ENCODE peak calls at places on chromosomes 11 and 22, in six cellular contexts. One of them, this sample, is unnamed.

GRCh38 chr11:134294664-134295063 is 18.5 kb downstream of the GLB1L3 start:
- DNase-seq in uterus: no peak
- DNase-seq in small intestine: no peak
- DNase-seq in neural progenitor cell: no peak
- DNase-seq in pancreas: no peak
- DNase-seq in endothelial cell of umbilical vein: no peak
- DNase-seq in this sample: no peak

GRCh38 chr11:65743928-65744698 is 23.5 kb upstream of the RNASEH2C start:
- DNase-seq in endothelial cell of umbilical vein: peak; percentile 28
- DNase-seq in small intestine: peak; percentile 63
- DNase-seq in uterus: no peak
- DNase-seq in neural progenitor cell: peak; percentile 45
- DNase-seq in pancreas: peak; percentile 71
- DNase-seq in this sample: peak; percentile 53

GRCh38 chr11:62919476-62919875 is 1.7 kb downstream of the CHRM1 start:
- DNase-seq in small intestine: no peak
- DNase-seq in neural progenitor cell: no peak
- DNase-seq in endothelial cell of umbilical vein: no peak
- DNase-seq in uterus: no peak
- DNase-seq in pancreas: no peak
- DNase-seq in this sample: no peak

GRCh38 chr11:45651841-45652745 is 13.3 kb downstream of the CHST1 start:
- DNase-seq in endothelial cell of umbilical vein: no peak
- DNase-seq in pancreas: no peak
- DNase-seq in small intestine: no peak
- DNase-seq in neural progenitor cell: peak; percentile 4
- DNase-seq in uterus: no peak
- DNase-seq in this sample: no peak

GRCh38 chr22:19400881-19401280 is 30.7 kb downstream of the HIRA start:
- DNase-seq in pancreas: no peak
- DNase-seq in uterus: no peak
- DNase-seq in endothelial cell of umbilical vein: no peak
- DNase-seq in neural progenitor cell: no peak
- DNase-seq in small intestine: no peak
- DNase-seq in this sample: no peak

GRCh38 chr22:49590381-49590780 is 237.3 kb downstream of the BRD1 start:
- DNase-seq in uterus: no peak
- DNase-seq in small intestine: no peak
- DNase-seq in endothelial cell of umbilical vein: no peak
- DNase-seq in neural progenitor cell: no peak
- DNase-seq in pancreas: no peak
- DNase-seq in this sample: no peak

GRCh38 chr11:47296045-47296444 is 26.1 kb downstream of the MADD start:
- DNase-seq in neural progenitor cell: no peak
- DNase-seq in endothelial cell of umbilical vein: no peak
- DNase-seq in uterus: no peak
- DNase-seq in pancreas: no peak
- DNase-seq in small intestine: no peak
- DNase-seq in this sample: no peak

GRCh38 chr11:37914859-37915258 is 1316.8 kb upstream of the RAG2 start:
- DNase-seq in uterus: no peak
- DNase-seq in pancreas: no peak
- DNase-seq in endothelial cell of umbilical vein: no peak
- DNase-seq in neural progenitor cell: no peak
- DNase-seq in small intestine: no peak
- DNase-seq in this sample: no peak

GRCh38 chr22:45320326-45320976 is 10.7 kb downstream of the FAM118A start:
- DNase-seq in endothelial cell of umbilical vein: no peak
- DNase-seq in uterus: no peak
- DNase-seq in neural progenitor cell: no peak
- DNase-seq in pancreas: no peak
- DNase-seq in small intestine: no peak
- DNase-seq in this sample: peak; percentile 81

GRCh38 chr11:94706211-94706610 is 61.9 kb upstream of the AMOTL1 start:
- DNase-seq in endothelial cell of umbilical vein: no peak
- DNase-seq in pancreas: no peak
- DNase-seq in uterus: no peak
- DNase-seq in small intestine: no peak
- DNase-seq in neural progenitor cell: no peak
- DNase-seq in this sample: peak; percentile 83

GRCh38 chr22:29202231-29203192 is 3.2 kb upstream of the EMID1 start:
- DNase-seq in neural progenitor cell: peak; percentile 65
- DNase-seq in small intestine: peak; percentile 32
- DNase-seq in endothelial cell of umbilical vein: peak; percentile 26
- DNase-seq in pancreas: no peak
- DNase-seq in uterus: peak; percentile 28
- DNase-seq in this sample: peak; percentile 20

GRCh38 chr11:111476366-111476765 is 35.8 kb downstream of the BTG4 start:
- DNase-seq in small intestine: no peak
- DNase-seq in pancreas: no peak
- DNase-seq in uterus: no peak
- DNase-seq in neural progenitor cell: no peak
- DNase-seq in endothelial cell of umbilical vein: no peak
- DNase-seq in this sample: no peak

GRCh38 chr11:131430466-131431176 is 60.2 kb downstream of the NTM start:
- DNase-seq in endothelial cell of umbilical vein: no peak
- DNase-seq in uterus: no peak
- DNase-seq in pancreas: no peak
- DNase-seq in neural progenitor cell: no peak
- DNase-seq in small intestine: no peak
- DNase-seq in this sample: no peak

GRCh38 chr11:122424636-122425035 is 230.9 kb upstream of the UBASH3B start:
- DNase-seq in small intestine: no peak
- DNase-seq in uterus: no peak
- DNase-seq in neural progenitor cell: no peak
- DNase-seq in pancreas: no peak
- DNase-seq in endothelial cell of umbilical vein: no peak
- DNase-seq in this sample: no peak

GRCh38 chr11:1138053-1138452 is 19.7 kb upstream of the MUC5AC start:
- DNase-seq in small intestine: no peak
- DNase-seq in neural progenitor cell: no peak
- DNase-seq in uterus: no peak
- DNase-seq in endothelial cell of umbilical vein: no peak
- DNase-seq in pancreas: no peak
- DNase-seq in this sample: peak; percentile 61

GRCh38 chr22:39617342-39617741 is 46.8 kb downstream of the CACNA1I start:
- DNase-seq in neural progenitor cell: no peak
- DNase-seq in endothelial cell of umbilical vein: no peak
- DNase-seq in small intestine: no peak
- DNase-seq in uterus: no peak
- DNase-seq in pancreas: no peak
- DNase-seq in this sample: no peak

GRCh38 chr11:86814775-86815174 is 14.4 kb downstream of the PRSS23 start:
- DNase-seq in uterus: no peak
- DNase-seq in endothelial cell of umbilical vein: peak; percentile 46
- DNase-seq in small intestine: no peak
- DNase-seq in neural progenitor cell: no peak
- DNase-seq in pancreas: no peak
- DNase-seq in this sample: no peak

GRCh38 chr11:8701891-8702597 is 19.5 kb downstream of the RPL27A start:
- DNase-seq in endothelial cell of umbilical vein: no peak
- DNase-seq in neural progenitor cell: no peak
- DNase-seq in small intestine: no peak
- DNase-seq in uterus: no peak
- DNase-seq in pancreas: no peak
- DNase-seq in this sample: no peak
- H3K36me3 ChIP-seq in endothelial cell of umbilical vein: no peaks in the 10 kb centered on the region
- H3K36me3 ChIP-seq in neural progenitor cell: no peaks in the 10 kb centered on the region
- H3K36me3 ChIP-seq in small intestine: peaks cover 5% of the 10 kb centered on the region
- H3K36me3 ChIP-seq in uterus: no peaks in the 10 kb centered on the region
- H3K36me3 ChIP-seq in pancreas: no peaks in the 10 kb centered on the region
- H3K36me3 ChIP-seq in this sample: peaks cover 18% of the 10 kb centered on the region

DNA sequence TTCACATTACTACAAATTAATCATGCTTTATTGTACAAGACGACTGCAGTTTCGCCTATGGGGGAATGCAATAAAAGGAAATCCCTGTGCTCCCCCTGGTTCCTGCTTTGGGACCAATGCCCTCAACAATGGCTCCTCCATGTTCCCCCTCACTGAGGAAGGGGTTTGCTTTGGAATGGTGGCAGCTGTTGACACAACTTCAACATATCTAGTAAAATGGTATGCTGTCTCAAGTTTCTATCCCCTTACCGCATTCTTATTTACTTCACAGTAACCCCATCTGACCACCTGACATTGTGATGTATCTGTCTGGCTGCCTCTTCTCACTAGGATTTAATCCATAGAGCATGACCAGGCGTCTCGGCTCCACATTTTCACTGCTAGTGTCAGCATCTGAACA is 48.8 kb downstream of the PIWIL3 start:
- DNase-seq in uterus: no peak
- DNase-seq in pancreas: no peak
- DNase-seq in endothelial cell of umbilical vein: no peak
- DNase-seq in small intestine: no peak
- DNase-seq in neural progenitor cell: no peak
- DNase-seq in this sample: no peak
- H3K27me3 ChIP-seq in uterus: no peaks in the 10 kb centered on the region
- H3K27me3 ChIP-seq in pancreas: no peaks in the 10 kb centered on the region
- H3K27me3 ChIP-seq in endothelial cell of umbilical vein: peaks cover 6% of the 10 kb centered on the region
- H3K27me3 ChIP-seq in small intestine: no peaks in the 10 kb centered on the region
- H3K27me3 ChIP-seq in neural progenitor cell: no peaks in the 10 kb centered on the region
- H3K27me3 ChIP-seq in this sample: peaks cover 18% of the 10 kb centered on the region

GRCh38 chr11:117887431-117888139 is 11.1 kb upstream of the FXYD6 start:
- DNase-seq in small intestine: no peak
- DNase-seq in uterus: no peak
- DNase-seq in neural progenitor cell: no peak
- DNase-seq in endothelial cell of umbilical vein: no peak
- DNase-seq in pancreas: no peak
- DNase-seq in this sample: no peak

GRCh38 chr11:117884994-117885393 is 8.5 kb upstream of the FXYD6 start:
- DNase-seq in endothelial cell of umbilical vein: no peak
- DNase-seq in neural progenitor cell: no peak
- DNase-seq in uterus: peak; percentile 64
- DNase-seq in pancreas: no peak
- DNase-seq in small intestine: no peak
- DNase-seq in this sample: no peak

GRCh38 chr11:117883063-117883462 is 6.6 kb upstream of the FXYD6 start:
- DNase-seq in pancreas: no peak
- DNase-seq in neural progenitor cell: no peak
- DNase-seq in endothelial cell of umbilical vein: no peak
- DNase-seq in small intestine: no peak
- DNase-seq in uterus: peak; percentile 13
- DNase-seq in this sample: no peak

GRCh38 chr11:117888140-117888561 is 11.7 kb upstream of the FXYD6 start:
- DNase-seq in endothelial cell of umbilical vein: no peak
- DNase-seq in uterus: no peak
- DNase-seq in pancreas: no peak
- DNase-seq in neural progenitor cell: no peak
- DNase-seq in small intestine: no peak
- DNase-seq in this sample: no peak

GRCh38 chr11:117885777-117886176 is 9.3 kb upstream of the FXYD6 start:
- DNase-seq in neural progenitor cell: no peak
- DNase-seq in small intestine: no peak
- DNase-seq in uterus: peak; percentile 97
- DNase-seq in endothelial cell of umbilical vein: no peak
- DNase-seq in pancreas: no peak
- DNase-seq in this sample: no peak
- H3K4me3 ChIP-seq in neural progenitor cell: no peak overlapping the region
- H3K4me3 ChIP-seq in small intestine: no peak overlapping the region
- H3K4me3 ChIP-seq in uterus: peak overlapping the region; percentile 4
- H3K4me3 ChIP-seq in endothelial cell of umbilical vein: no peak overlapping the region
- H3K4me3 ChIP-seq in pancreas: no peak overlapping the region
- H3K4me3 ChIP-seq in this sample: no peak overlapping the region

GRCh38 chr11:70424765-70425164 is 26.4 kb downstream of the CTTN start:
- DNase-seq in uterus: no peak
- DNase-seq in neural progenitor cell: no peak
- DNase-seq in pancreas: no peak
- DNase-seq in small intestine: no peak
- DNase-seq in endothelial cell of umbilical vein: no peak
- DNase-seq in this sample: no peak

GRCh38 chr11:70420496-70420895 is 22.2 kb downstream of the CTTN start:
- DNase-seq in pancreas: no peak
- DNase-seq in neural progenitor cell: no peak
- DNase-seq in small intestine: no peak
- DNase-seq in endothelial cell of umbilical vein: no peak
- DNase-seq in uterus: no peak
- DNase-seq in this sample: no peak

GRCh38 chr11:70421123-70421522 is 22.8 kb downstream of the CTTN start:
- DNase-seq in small intestine: no peak
- DNase-seq in uterus: no peak
- DNase-seq in pancreas: no peak
- DNase-seq in endothelial cell of umbilical vein: no peak
- DNase-seq in neural progenitor cell: no peak
- DNase-seq in this sample: no peak

GRCh38 chr11:70422692-70423522 is 24.6 kb downstream of the CTTN start:
- DNase-seq in endothelial cell of umbilical vein: no peak
- DNase-seq in uterus: no peak
- DNase-seq in neural progenitor cell: no peak
- DNase-seq in small intestine: no peak
- DNase-seq in pancreas: no peak
- DNase-seq in this sample: no peak

DNA sequence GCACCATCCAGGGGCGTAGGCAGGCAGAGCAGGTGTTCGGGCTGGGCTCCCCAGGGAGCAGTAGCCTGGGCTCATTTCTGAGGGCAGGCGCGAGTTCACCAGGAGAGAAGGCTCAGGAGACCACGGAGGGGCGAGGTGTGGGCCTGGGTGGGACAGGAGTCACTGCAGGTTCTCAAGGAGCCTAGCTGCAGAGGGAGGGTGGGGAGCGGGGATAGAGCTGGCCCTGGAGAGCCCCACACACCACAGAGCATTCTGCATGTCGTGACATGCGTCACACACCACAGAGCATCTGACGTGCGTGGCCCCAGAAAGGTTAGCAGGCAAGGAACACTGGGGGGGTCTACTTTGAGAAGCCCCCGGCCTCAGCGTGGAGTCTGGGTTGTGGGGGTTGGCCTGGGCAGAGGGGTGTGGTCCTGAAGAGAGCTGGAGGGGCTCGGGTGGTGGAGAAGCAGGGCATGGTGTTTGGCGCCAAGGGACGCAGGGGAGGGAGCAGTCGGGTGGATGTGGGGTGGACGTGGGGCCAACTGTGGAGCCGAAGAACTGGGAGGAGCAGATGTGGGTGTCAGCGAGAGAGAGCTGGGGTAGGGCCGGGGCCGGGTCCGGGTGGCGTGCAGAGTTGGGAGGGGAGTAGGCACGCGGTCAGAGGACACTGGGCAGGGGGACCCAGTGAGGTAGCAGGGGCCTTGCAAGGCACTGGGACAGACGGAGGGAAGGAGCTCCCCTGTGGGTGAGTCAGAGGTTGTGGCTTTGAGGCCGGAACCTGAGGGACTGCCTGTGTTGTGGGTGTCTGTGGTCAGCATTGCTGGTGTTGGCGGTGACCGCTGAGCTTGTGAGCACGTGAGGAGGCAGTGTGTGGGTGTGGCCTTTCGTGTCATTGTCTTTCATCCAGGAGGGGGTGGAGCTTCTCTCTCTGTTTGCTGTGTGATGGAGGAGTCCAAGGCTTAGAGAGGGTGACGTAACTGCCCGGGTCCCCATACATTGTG is 25.5 kb downstream of the CTTN start:
- DNase-seq in uterus: peak; percentile 30
- DNase-seq in endothelial cell of umbilical vein: no peak
- DNase-seq in small intestine: no peak
- DNase-seq in neural progenitor cell: peak; percentile 23
- DNase-seq in pancreas: no peak
- DNase-seq in this sample: peak; percentile 31
- H3K36me3 ChIP-seq in uterus: no peaks in the 10 kb centered on the region
- H3K36me3 ChIP-seq in endothelial cell of umbilical vein: peaks cover 36% of the 10 kb centered on the region
- H3K36me3 ChIP-seq in small intestine: peaks cover 20% of the 10 kb centered on the region
- H3K36me3 ChIP-seq in neural progenitor cell: no peaks in the 10 kb centered on the region
- H3K36me3 ChIP-seq in pancreas: peaks cover 7% of the 10 kb centered on the region
- H3K36me3 ChIP-seq in this sample: peaks cover 86% of the 10 kb centered on the region

This sample was measured in MG63.